ENCODE peak calls at places on chromosomes 1 and 21, in nine cellular contexts. One of them, this sample, is unnamed.

GRCh38 chr21:45573452-45574035 is 31.3 kb upstream of the SLC19A1 start:
- DNase-seq in NCI-H1092: no peak
- DNase-seq in activated CD4-positive, alpha-beta memory T cell treated with anti-CD3 and anti-CD28 coated beads for 36 hours: no peak
- DNase-seq in amniotic epithelial cell: no peak
- DNase-seq in aorta: no peak
- DNase-seq in M059J: no peak
- DNase-seq in GM04504: no peak
- DNase-seq in H54: no peak
- DNase-seq in transverse colon: no peak
- DNase-seq in this sample: no peak

GRCh38 chr1:198495635-198496034 is 44.8 kb downstream of the ATP6V1G3 start:
- DNase-seq in NCI-H1092: no peak
- DNase-seq in activated CD4-positive, alpha-beta memory T cell treated with anti-CD3 and anti-CD28 coated beads for 36 hours: no peak
- DNase-seq in amniotic epithelial cell: peak; percentile 87
- DNase-seq in aorta: no peak
- DNase-seq in M059J: peak; percentile 75
- DNase-seq in GM04504: no peak
- DNase-seq in H54: no peak
- DNase-seq in transverse colon: no peak
- DNase-seq in this sample: no peak

GRCh38 chr1:226798427-226799411 is 59.6 kb upstream of the ITPKB start:
- DNase-seq in NCI-H1092: no peak
- DNase-seq in activated CD4-positive, alpha-beta memory T cell treated with anti-CD3 and anti-CD28 coated beads for 36 hours: peak; percentile 84
- DNase-seq in amniotic epithelial cell: no peak
- DNase-seq in aorta: no peak
- DNase-seq in M059J: no peak
- DNase-seq in GM04504: no peak
- DNase-seq in H54: no peak
- DNase-seq in transverse colon: peak; percentile 39
- DNase-seq in this sample: no peak

GRCh38 chr1:110824192-110824591 is 48.8 kb upstream of the CD53 start:
- DNase-seq in NCI-H1092: no peak
- DNase-seq in activated CD4-positive, alpha-beta memory T cell treated with anti-CD3 and anti-CD28 coated beads for 36 hours: no peak
- DNase-seq in amniotic epithelial cell: no peak
- DNase-seq in aorta: no peak
- DNase-seq in M059J: no peak
- DNase-seq in GM04504: no peak
- DNase-seq in H54: no peak
- DNase-seq in transverse colon: no peak
- DNase-seq in this sample: no peak

GRCh38 chr1:52059326-52059725 is 3.2 kb downstream of the BTF3L4 start:
- DNase-seq in NCI-H1092: no peak
- DNase-seq in activated CD4-positive, alpha-beta memory T cell treated with anti-CD3 and anti-CD28 coated beads for 36 hours: no peak
- DNase-seq in amniotic epithelial cell: peak; percentile 72
- DNase-seq in aorta: no peak
- DNase-seq in M059J: peak; percentile 71
- DNase-seq in GM04504: no peak
- DNase-seq in H54: no peak
- DNase-seq in transverse colon: no peak
- DNase-seq in this sample: no peak

GRCh38 chr21:46627726-46628125 is 7.7 kb upstream of the PRMT2 start:
- DNase-seq in NCI-H1092: no peak
- DNase-seq in activated CD4-positive, alpha-beta memory T cell treated with anti-CD3 and anti-CD28 coated beads for 36 hours: no peak
- DNase-seq in amniotic epithelial cell: no peak
- DNase-seq in aorta: no peak
- DNase-seq in M059J: no peak
- DNase-seq in GM04504: no peak
- DNase-seq in H54: no peak
- DNase-seq in transverse colon: no peak
- DNase-seq in this sample: no peak

GRCh38 chr1:215475719-215476525 is 91.2 kb upstream of the KCTD3 start:
- DNase-seq in NCI-H1092: no peak
- DNase-seq in activated CD4-positive, alpha-beta memory T cell treated with anti-CD3 and anti-CD28 coated beads for 36 hours: no peak
- DNase-seq in amniotic epithelial cell: peak; percentile 95
- DNase-seq in aorta: no peak
- DNase-seq in M059J: peak; percentile 93
- DNase-seq in GM04504: peak; percentile 79
- DNase-seq in H54: peak; percentile 10
- DNase-seq in transverse colon: no peak
- DNase-seq in this sample: no peak

GRCh38 chr1:203911806-203912205 is 50.4 kb downstream of the SNRPE start:
- DNase-seq in NCI-H1092: no peak
- DNase-seq in activated CD4-positive, alpha-beta memory T cell treated with anti-CD3 and anti-CD28 coated beads for 36 hours: no peak
- DNase-seq in amniotic epithelial cell: peak; percentile 73
- DNase-seq in aorta: no peak
- DNase-seq in M059J: peak; percentile 46
- DNase-seq in GM04504: no peak
- DNase-seq in H54: no peak
- DNase-seq in transverse colon: no peak
- DNase-seq in this sample: no peak

GRCh38 chr1:245172829-245173228 is 18.0 kb downstream of the KIF26B start:
- DNase-seq in NCI-H1092: no peak
- DNase-seq in activated CD4-positive, alpha-beta memory T cell treated with anti-CD3 and anti-CD28 coated beads for 36 hours: no peak
- DNase-seq in amniotic epithelial cell: no peak
- DNase-seq in aorta: no peak
- DNase-seq in M059J: no peak
- DNase-seq in GM04504: no peak
- DNase-seq in H54: no peak
- DNase-seq in transverse colon: no peak
- DNase-seq in this sample: no peak

GRCh38 chr1:85278853-85279314 is 2.5 kb upstream of the BCL10 start:
- DNase-seq in NCI-H1092: no peak
- DNase-seq in activated CD4-positive, alpha-beta memory T cell treated with anti-CD3 and anti-CD28 coated beads for 36 hours: peak; percentile 79
- DNase-seq in amniotic epithelial cell: peak; percentile 96
- DNase-seq in aorta: peak; percentile 72
- DNase-seq in M059J: peak; percentile 97
- DNase-seq in GM04504: peak; percentile 87
- DNase-seq in H54: peak; percentile 63
- DNase-seq in transverse colon: peak; percentile 73
- DNase-seq in this sample: no peak

GRCh38 chr1:46084553-46085448 is 47.6 kb downstream of the PIK3R3 start:
- DNase-seq in NCI-H1092: no peak
- DNase-seq in activated CD4-positive, alpha-beta memory T cell treated with anti-CD3 and anti-CD28 coated beads for 36 hours: no peak
- DNase-seq in amniotic epithelial cell: peak; percentile 26
- DNase-seq in aorta: no peak
- DNase-seq in M059J: peak; percentile 61
- DNase-seq in GM04504: no peak
- DNase-seq in H54: no peak
- DNase-seq in transverse colon: no peak
- DNase-seq in this sample: no peak

GRCh38 chr21:44512496-44513388 is 27.3 kb downstream of the KRTAP10-1 start:
- DNase-seq in NCI-H1092: no peak
- DNase-seq in activated CD4-positive, alpha-beta memory T cell treated with anti-CD3 and anti-CD28 coated beads for 36 hours: no peak
- DNase-seq in amniotic epithelial cell: no peak
- DNase-seq in aorta: no peak
- DNase-seq in M059J: no peak
- DNase-seq in GM04504: no peak
- DNase-seq in H54: no peak
- DNase-seq in transverse colon: no peak
- DNase-seq in this sample: no peak

GRCh38 chr1:89781494-89782126 is 39.2 kb upstream of the LRRC8D start:
- DNase-seq in NCI-H1092: no peak
- DNase-seq in activated CD4-positive, alpha-beta memory T cell treated with anti-CD3 and anti-CD28 coated beads for 36 hours: peak; percentile 86
- DNase-seq in amniotic epithelial cell: peak; percentile 14
- DNase-seq in aorta: no peak
- DNase-seq in M059J: no peak
- DNase-seq in GM04504: no peak
- DNase-seq in H54: no peak
- DNase-seq in transverse colon: no peak
- DNase-seq in this sample: no peak

GRCh38 chr1:239606850-239607400 is 220.6 kb downstream of the CHRM3 start:
- DNase-seq in NCI-H1092: no peak
- DNase-seq in activated CD4-positive, alpha-beta memory T cell treated with anti-CD3 and anti-CD28 coated beads for 36 hours: no peak
- DNase-seq in amniotic epithelial cell: no peak
- DNase-seq in aorta: no peak
- DNase-seq in M059J: peak; percentile 3
- DNase-seq in GM04504: no peak
- DNase-seq in H54: no peak
- DNase-seq in transverse colon: no peak
- DNase-seq in this sample: no peak

GRCh38 chr1:200381256-200381980 is 28.4 kb downstream of the ZNF281 start:
- DNase-seq in NCI-H1092: no peak
- DNase-seq in activated CD4-positive, alpha-beta memory T cell treated with anti-CD3 and anti-CD28 coated beads for 36 hours: no peak
- DNase-seq in amniotic epithelial cell: no peak
- DNase-seq in aorta: no peak
- DNase-seq in M059J: no peak
- DNase-seq in GM04504: no peak
- DNase-seq in H54: no peak
- DNase-seq in transverse colon: no peak
- DNase-seq in this sample: no peak

GRCh38 chr1:93798301-93798700 is 80.7 kb downstream of the DNTTIP2 start:
- DNase-seq in NCI-H1092: no peak
- DNase-seq in activated CD4-positive, alpha-beta memory T cell treated with anti-CD3 and anti-CD28 coated beads for 36 hours: no peak
- DNase-seq in amniotic epithelial cell: peak; percentile 46
- DNase-seq in aorta: no peak
- DNase-seq in M059J: peak; percentile 97
- DNase-seq in GM04504: peak; percentile 79
- DNase-seq in H54: no peak
- DNase-seq in transverse colon: no peak
- DNase-seq in this sample: no peak

GRCh38 chr1:244667797-244668196 is 14.9 kb downstream of the DESI2 start:
- DNase-seq in NCI-H1092: no peak
- DNase-seq in activated CD4-positive, alpha-beta memory T cell treated with anti-CD3 and anti-CD28 coated beads for 36 hours: no peak
- DNase-seq in amniotic epithelial cell: no peak
- DNase-seq in aorta: no peak
- DNase-seq in M059J: no peak
- DNase-seq in GM04504: no peak
- DNase-seq in H54: no peak
- DNase-seq in transverse colon: no peak
- DNase-seq in this sample: no peak

GRCh38 chr1:114154963-114155322 is 1.3 kb upstream of the SYT6 start:
- DNase-seq in NCI-H1092: no peak
- DNase-seq in activated CD4-positive, alpha-beta memory T cell treated with anti-CD3 and anti-CD28 coated beads for 36 hours: peak; percentile 30
- DNase-seq in amniotic epithelial cell: no peak
- DNase-seq in aorta: no peak
- DNase-seq in M059J: peak; percentile 51
- DNase-seq in GM04504: no peak
- DNase-seq in H54: no peak
- DNase-seq in transverse colon: no peak
- DNase-seq in this sample: no peak

GRCh38 chr1:231879296-231879695 is 252.7 kb downstream of the DISC1 start:
- DNase-seq in NCI-H1092: no peak
- DNase-seq in activated CD4-positive, alpha-beta memory T cell treated with anti-CD3 and anti-CD28 coated beads for 36 hours: no peak
- DNase-seq in amniotic epithelial cell: no peak
- DNase-seq in aorta: no peak
- DNase-seq in M059J: no peak
- DNase-seq in GM04504: no peak
- DNase-seq in H54: no peak
- DNase-seq in transverse colon: no peak
- DNase-seq in this sample: no peak

GRCh38 chr1:69523032-69523431 is 44.7 kb upstream of the LRRC7 start:
- DNase-seq in NCI-H1092: no peak
- DNase-seq in activated CD4-positive, alpha-beta memory T cell treated with anti-CD3 and anti-CD28 coated beads for 36 hours: no peak
- DNase-seq in amniotic epithelial cell: peak; percentile 90
- DNase-seq in aorta: no peak
- DNase-seq in M059J: peak; percentile 89
- DNase-seq in GM04504: peak; percentile 88
- DNase-seq in H54: peak; percentile 12
- DNase-seq in transverse colon: no peak
- DNase-seq in this sample: no peak

GRCh38 chr1:232267092-232267836 is 362.7 kb downstream of the SIPA1L2 start:
- DNase-seq in NCI-H1092: no peak
- DNase-seq in activated CD4-positive, alpha-beta memory T cell treated with anti-CD3 and anti-CD28 coated beads for 36 hours: no peak
- DNase-seq in amniotic epithelial cell: no peak
- DNase-seq in aorta: no peak
- DNase-seq in M059J: no peak
- DNase-seq in GM04504: no peak
- DNase-seq in H54: no peak
- DNase-seq in transverse colon: no peak
- DNase-seq in this sample: no peak

GRCh38 chr1:226734611-226735153 is 4.4 kb downstream of the ITPKB start:
- DNase-seq in NCI-H1092: no peak
- DNase-seq in activated CD4-positive, alpha-beta memory T cell treated with anti-CD3 and anti-CD28 coated beads for 36 hours: no peak
- DNase-seq in amniotic epithelial cell: no peak
- DNase-seq in aorta: no peak
- DNase-seq in M059J: no peak
- DNase-seq in GM04504: no peak
- DNase-seq in H54: no peak
- DNase-seq in transverse colon: no peak
- DNase-seq in this sample: no peak

GRCh38 chr1:14142397-14143095 is 442.6 kb downstream of the PRDM2 start:
- DNase-seq in NCI-H1092: peak; percentile 81
- DNase-seq in activated CD4-positive, alpha-beta memory T cell treated with anti-CD3 and anti-CD28 coated beads for 36 hours: no peak
- DNase-seq in amniotic epithelial cell: no peak
- DNase-seq in aorta: no peak
- DNase-seq in M059J: peak; percentile 25
- DNase-seq in GM04504: no peak
- DNase-seq in H54: no peak
- DNase-seq in transverse colon: no peak
- DNase-seq in this sample: no peak

GRCh38 chr1:93595266-93595665 is 86.4 kb downstream of the BCAR3 start:
- DNase-seq in NCI-H1092: no peak
- DNase-seq in activated CD4-positive, alpha-beta memory T cell treated with anti-CD3 and anti-CD28 coated beads for 36 hours: no peak
- DNase-seq in amniotic epithelial cell: peak; percentile 30
- DNase-seq in aorta: no peak
- DNase-seq in M059J: peak; percentile 49
- DNase-seq in GM04504: peak; percentile 60
- DNase-seq in H54: no peak
- DNase-seq in transverse colon: no peak
- DNase-seq in this sample: no peak

GRCh38 chr1:182263706-182264105 is 127.9 kb downstream of the GLUL start:
- DNase-seq in NCI-H1092: no peak
- DNase-seq in activated CD4-positive, alpha-beta memory T cell treated with anti-CD3 and anti-CD28 coated beads for 36 hours: no peak
- DNase-seq in amniotic epithelial cell: no peak
- DNase-seq in aorta: no peak
- DNase-seq in M059J: peak; percentile 40
- DNase-seq in GM04504: no peak
- DNase-seq in H54: no peak
- DNase-seq in transverse colon: no peak
- DNase-seq in this sample: no peak

GRCh38 chr1:196403803-196404690 is 204.2 kb downstream of the KCNT2 start:
- DNase-seq in NCI-H1092: no peak
- DNase-seq in activated CD4-positive, alpha-beta memory T cell treated with anti-CD3 and anti-CD28 coated beads for 36 hours: no peak
- DNase-seq in amniotic epithelial cell: peak; percentile 89
- DNase-seq in aorta: no peak
- DNase-seq in M059J: peak; percentile 73
- DNase-seq in GM04504: no peak
- DNase-seq in H54: no peak
- DNase-seq in transverse colon: no peak
- DNase-seq in this sample: no peak

GRCh38 chr1:91806777-91807700 is 78.9 kb downstream of the TGFBR3 start:
- DNase-seq in NCI-H1092: no peak
- DNase-seq in activated CD4-positive, alpha-beta memory T cell treated with anti-CD3 and anti-CD28 coated beads for 36 hours: no peak
- DNase-seq in amniotic epithelial cell: peak; percentile 89
- DNase-seq in aorta: no peak
- DNase-seq in M059J: peak; percentile 47
- DNase-seq in GM04504: no peak
- DNase-seq in H54: no peak
- DNase-seq in transverse colon: no peak
- DNase-seq in this sample: no peak

GRCh38 chr1:197907846-197908616 is 5.6 kb downstream of the C1orf53 start:
- DNase-seq in NCI-H1092: no peak
- DNase-seq in activated CD4-positive, alpha-beta memory T cell treated with anti-CD3 and anti-CD28 coated beads for 36 hours: no peak
- DNase-seq in amniotic epithelial cell: no peak
- DNase-seq in aorta: no peak
- DNase-seq in M059J: peak; percentile 32
- DNase-seq in GM04504: no peak
- DNase-seq in H54: no peak
- DNase-seq in transverse colon: no peak
- DNase-seq in this sample: no peak

GRCh38 chr21:24994717-24995116 is 612.6 kb downstream of the MRPL39 start:
- DNase-seq in NCI-H1092: no peak
- DNase-seq in activated CD4-positive, alpha-beta memory T cell treated with anti-CD3 and anti-CD28 coated beads for 36 hours: no peak
- DNase-seq in amniotic epithelial cell: no peak
- DNase-seq in aorta: no peak
- DNase-seq in M059J: no peak
- DNase-seq in GM04504: no peak
- DNase-seq in H54: no peak
- DNase-seq in transverse colon: no peak
- DNase-seq in this sample: no peak

GRCh38 chr1:109396971-109397370 is 747 bp downstream of the SORT1 start:
- DNase-seq in NCI-H1092: no peak
- DNase-seq in activated CD4-positive, alpha-beta memory T cell treated with anti-CD3 and anti-CD28 coated beads for 36 hours: no peak
- DNase-seq in amniotic epithelial cell: no peak
- DNase-seq in aorta: no peak
- DNase-seq in M059J: peak; percentile 41
- DNase-seq in GM04504: no peak
- DNase-seq in H54: no peak
- DNase-seq in transverse colon: peak; percentile 33
- DNase-seq in this sample: no peak

GRCh38 chr1:150352883-150353282 is 11.1 kb upstream of the RPRD2 start:
- DNase-seq in NCI-H1092: no peak
- DNase-seq in activated CD4-positive, alpha-beta memory T cell treated with anti-CD3 and anti-CD28 coated beads for 36 hours: no peak
- DNase-seq in amniotic epithelial cell: no peak
- DNase-seq in aorta: no peak
- DNase-seq in M059J: no peak
- DNase-seq in GM04504: no peak
- DNase-seq in H54: no peak
- DNase-seq in transverse colon: no peak
- DNase-seq in this sample: no peak

This sample was measured in NCI-H1694 treated with DMSO at 0.1 percent for 48 hours.